ENCODE peak calls at places on chromosome 11, in eight cellular contexts. One of them, this sample, is unnamed. For H3K27me3, the result is how much of the 10 kb centered on the place peaks cover.

GRCh38 chr11:102085864-102086551 is 24.2 kb upstream of the YAP1 start:
- DNase-seq in aorta: no peak
- DNase-seq in right cardiac atrium: no peak
- DNase-seq in HL-60: no peak
- DNase-seq in sigmoid colon: no peak
- DNase-seq in naive thymus-derived CD4-positive, alpha-beta T cell: no peak
- DNase-seq in tibial nerve: no peak
- DNase-seq in IMR-90: peak
- DNase-seq in this sample: no peak

GRCh38 chr11:47241740-47242400 is 6.7 kb downstream of the ACP2 start:
- DNase-seq in aorta: no peak
- DNase-seq in right cardiac atrium: peak
- DNase-seq in HL-60: no peak
- DNase-seq in sigmoid colon: no peak
- DNase-seq in naive thymus-derived CD4-positive, alpha-beta T cell: no peak
- DNase-seq in tibial nerve: no peak
- DNase-seq in IMR-90: peak
- DNase-seq in this sample: no peak

GRCh38 chr11:82403640-82404305 is 329.9 kb downstream of the FAM181B start:
- DNase-seq in aorta: no peak
- DNase-seq in right cardiac atrium: peak
- DNase-seq in HL-60: no peak
- DNase-seq in sigmoid colon: no peak
- DNase-seq in naive thymus-derived CD4-positive, alpha-beta T cell: no peak
- DNase-seq in tibial nerve: no peak
- DNase-seq in IMR-90: no peak
- DNase-seq in this sample: no peak

GRCh38 chr11:100671471-100671870 is 15.6 kb upstream of the ARHGAP42 start:
- DNase-seq in aorta: no peak
- DNase-seq in right cardiac atrium: no peak
- DNase-seq in HL-60: no peak
- DNase-seq in sigmoid colon: no peak
- DNase-seq in naive thymus-derived CD4-positive, alpha-beta T cell: no peak
- DNase-seq in tibial nerve: no peak
- DNase-seq in IMR-90: peak
- DNase-seq in this sample: no peak

GRCh38 chr11:104076455-104076854 is 40.0 kb downstream of the DDI1 start:
- DNase-seq in aorta: no peak
- DNase-seq in right cardiac atrium: no peak
- DNase-seq in HL-60: no peak
- DNase-seq in sigmoid colon: no peak
- DNase-seq in naive thymus-derived CD4-positive, alpha-beta T cell: no peak
- DNase-seq in tibial nerve: no peak
- DNase-seq in IMR-90: no peak
- DNase-seq in this sample: no peak

GRCh38 chr11:108432783-108433182 is 34.5 kb downstream of the C11orf65 start:
- DNase-seq in aorta: no peak
- DNase-seq in right cardiac atrium: no peak
- DNase-seq in HL-60: no peak
- DNase-seq in sigmoid colon: no peak
- DNase-seq in naive thymus-derived CD4-positive, alpha-beta T cell: no peak
- DNase-seq in tibial nerve: no peak
- DNase-seq in IMR-90: peak
- DNase-seq in this sample: no peak

GRCh38 chr11:68974421-68975194 is 6.2 kb downstream of the MRGPRD start:
- DNase-seq in aorta: no peak
- DNase-seq in right cardiac atrium: no peak
- DNase-seq in HL-60: no peak
- DNase-seq in sigmoid colon: peak
- DNase-seq in naive thymus-derived CD4-positive, alpha-beta T cell: no peak
- DNase-seq in tibial nerve: no peak
- DNase-seq in IMR-90: peak
- DNase-seq in this sample: no peak

GRCh38 chr11:11731311-11732083 is 109.7 kb upstream of the GALNT18 start:
- DNase-seq in aorta: no peak
- DNase-seq in right cardiac atrium: no peak
- DNase-seq in HL-60: no peak
- DNase-seq in sigmoid colon: no peak
- DNase-seq in naive thymus-derived CD4-positive, alpha-beta T cell: no peak
- DNase-seq in tibial nerve: no peak
- DNase-seq in IMR-90: peak
- DNase-seq in this sample: peak

GRCh38 chr11:118892964-118893363 is 9.3 kb downstream of the CXCR5 start:
- DNase-seq in aorta: no peak
- DNase-seq in right cardiac atrium: peak
- DNase-seq in HL-60: no peak
- DNase-seq in sigmoid colon: no peak
- DNase-seq in naive thymus-derived CD4-positive, alpha-beta T cell: no peak
- DNase-seq in tibial nerve: no peak
- DNase-seq in IMR-90: no peak
- DNase-seq in this sample: no peak

GRCh38 chr11:3710485-3711259 is 39.5 kb upstream of the CHRNA10 start:
- DNase-seq in aorta: no peak
- DNase-seq in right cardiac atrium: no peak
- DNase-seq in HL-60: no peak
- DNase-seq in sigmoid colon: no peak
- DNase-seq in naive thymus-derived CD4-positive, alpha-beta T cell: no peak
- DNase-seq in tibial nerve: no peak
- DNase-seq in IMR-90: peak
- DNase-seq in this sample: no peak

GRCh38 chr11:118046051-118046963 is 30.6 kb upstream of the TMPRSS4 start:
- DNase-seq in aorta: no peak
- DNase-seq in right cardiac atrium: no peak
- DNase-seq in HL-60: no peak
- DNase-seq in sigmoid colon: no peak
- DNase-seq in naive thymus-derived CD4-positive, alpha-beta T cell: peak
- DNase-seq in tibial nerve: no peak
- DNase-seq in IMR-90: no peak
- DNase-seq in this sample: no peak

GRCh38 chr11:74870485-74870884 is 78.4 kb downstream of the XRRA1 start:
- DNase-seq in aorta: no peak
- DNase-seq in right cardiac atrium: no peak
- DNase-seq in HL-60: peak
- DNase-seq in sigmoid colon: no peak
- DNase-seq in naive thymus-derived CD4-positive, alpha-beta T cell: no peak
- DNase-seq in tibial nerve: no peak
- DNase-seq in IMR-90: peak
- DNase-seq in this sample: no peak

GRCh38 chr11:104547996-104548661 is 350.1 kb downstream of the CASP12 start:
- DNase-seq in aorta: no peak
- DNase-seq in right cardiac atrium: no peak
- DNase-seq in HL-60: no peak
- DNase-seq in sigmoid colon: no peak
- DNase-seq in naive thymus-derived CD4-positive, alpha-beta T cell: no peak
- DNase-seq in tibial nerve: no peak
- DNase-seq in IMR-90: peak
- DNase-seq in this sample: no peak

GRCh38 chr11:130175898-130176297 is 16.3 kb downstream of the ST14 start:
- DNase-seq in aorta: no peak
- DNase-seq in right cardiac atrium: no peak
- DNase-seq in HL-60: no peak
- DNase-seq in sigmoid colon: no peak
- DNase-seq in naive thymus-derived CD4-positive, alpha-beta T cell: no peak
- DNase-seq in tibial nerve: no peak
- DNase-seq in IMR-90: no peak
- DNase-seq in this sample: no peak

GRCh38 chr11:66881927-66882452 is 25.1 kb downstream of the LRFN4 start:
- DNase-seq in aorta: no peak
- DNase-seq in right cardiac atrium: peak
- DNase-seq in HL-60: no peak
- DNase-seq in sigmoid colon: no peak
- DNase-seq in naive thymus-derived CD4-positive, alpha-beta T cell: no peak
- DNase-seq in tibial nerve: no peak
- DNase-seq in IMR-90: no peak
- DNase-seq in this sample: no peak

GRCh38 chr11:86954288-86955110 is 696 bp downstream of the FZD4 start:
- DNase-seq in aorta: peak
- DNase-seq in right cardiac atrium: peak
- DNase-seq in HL-60: no peak
- DNase-seq in sigmoid colon: peak
- DNase-seq in naive thymus-derived CD4-positive, alpha-beta T cell: no peak
- DNase-seq in tibial nerve: no peak
- DNase-seq in IMR-90: no peak
- DNase-seq in this sample: no peak
- H3K27ac ChIP-seq in aorta: peak
- H3K27ac ChIP-seq in right cardiac atrium: peak
- H3K27ac ChIP-seq in HL-60: no peak
- H3K27ac ChIP-seq in sigmoid colon: peak
- H3K27ac ChIP-seq in naive thymus-derived CD4-positive, alpha-beta T cell: no peak
- H3K27ac ChIP-seq in tibial nerve: peak
- H3K27ac ChIP-seq in IMR-90: peak
- H3K27ac ChIP-seq in this sample: peak

GRCh38 chr11:1117970-1118369 is 39.8 kb upstream of the MUC5AC start:
- DNase-seq in aorta: peak
- DNase-seq in right cardiac atrium: no peak
- DNase-seq in HL-60: no peak
- DNase-seq in sigmoid colon: peak
- DNase-seq in naive thymus-derived CD4-positive, alpha-beta T cell: no peak
- DNase-seq in tibial nerve: no peak
- DNase-seq in IMR-90: no peak
- DNase-seq in this sample: no peak

GRCh38 chr11:1120532-1121342 is 37.0 kb upstream of the MUC5AC start:
- DNase-seq in aorta: peak
- DNase-seq in right cardiac atrium: peak
- DNase-seq in HL-60: no peak
- DNase-seq in sigmoid colon: peak
- DNase-seq in naive thymus-derived CD4-positive, alpha-beta T cell: no peak
- DNase-seq in tibial nerve: no peak
- DNase-seq in IMR-90: no peak
- DNase-seq in this sample: peak

GRCh38 chr11:1119282-1120146 is 38.2 kb upstream of the MUC5AC start:
- DNase-seq in aorta: no peak
- DNase-seq in right cardiac atrium: peak
- DNase-seq in HL-60: no peak
- DNase-seq in sigmoid colon: peak
- DNase-seq in naive thymus-derived CD4-positive, alpha-beta T cell: no peak
- DNase-seq in tibial nerve: no peak
- DNase-seq in IMR-90: no peak
- DNase-seq in this sample: no peak

GRCh38 chr11:1116666-1117390 is 40.9 kb upstream of the MUC5AC start:
- DNase-seq in aorta: no peak
- DNase-seq in right cardiac atrium: no peak
- DNase-seq in HL-60: no peak
- DNase-seq in sigmoid colon: peak
- DNase-seq in naive thymus-derived CD4-positive, alpha-beta T cell: no peak
- DNase-seq in tibial nerve: no peak
- DNase-seq in IMR-90: no peak
- DNase-seq in this sample: no peak

GRCh38 chr11:1118755-1119275 is 38.9 kb upstream of the MUC5AC start:
- DNase-seq in aorta: no peak
- DNase-seq in right cardiac atrium: peak
- DNase-seq in HL-60: no peak
- DNase-seq in sigmoid colon: peak
- DNase-seq in naive thymus-derived CD4-positive, alpha-beta T cell: no peak
- DNase-seq in tibial nerve: no peak
- DNase-seq in IMR-90: no peak
- DNase-seq in this sample: no peak
- H3K27me3 ChIP-seq in aorta: under half
- H3K27me3 ChIP-seq in right cardiac atrium: under half
- H3K27me3 ChIP-seq in HL-60: under half
- H3K27me3 ChIP-seq in sigmoid colon: under half
- H3K27me3 ChIP-seq in naive thymus-derived CD4-positive, alpha-beta T cell: under half
- H3K27me3 ChIP-seq in tibial nerve: under half
- H3K27me3 ChIP-seq in IMR-90: under half
- H3K27me3 ChIP-seq in this sample: under half

GRCh38 chr11:2208691-2209369 is 37.2 kb upstream of the TH start:
- DNase-seq in aorta: no peak
- DNase-seq in right cardiac atrium: peak
- DNase-seq in HL-60: no peak
- DNase-seq in sigmoid colon: peak
- DNase-seq in naive thymus-derived CD4-positive, alpha-beta T cell: no peak
- DNase-seq in tibial nerve: peak
- DNase-seq in IMR-90: no peak
- DNase-seq in this sample: peak

GRCh38 chr11:2211113-2211971 is 39.7 kb upstream of the TH start:
- DNase-seq in aorta: no peak
- DNase-seq in right cardiac atrium: peak
- DNase-seq in HL-60: no peak
- DNase-seq in sigmoid colon: peak
- DNase-seq in naive thymus-derived CD4-positive, alpha-beta T cell: no peak
- DNase-seq in tibial nerve: no peak
- DNase-seq in IMR-90: no peak
- DNase-seq in this sample: no peak

GRCh38 chr11:2209370-2209801 is 37.8 kb upstream of the TH start:
- DNase-seq in aorta: no peak
- DNase-seq in right cardiac atrium: no peak
- DNase-seq in HL-60: no peak
- DNase-seq in sigmoid colon: peak
- DNase-seq in naive thymus-derived CD4-positive, alpha-beta T cell: no peak
- DNase-seq in tibial nerve: no peak
- DNase-seq in IMR-90: no peak
- DNase-seq in this sample: no peak

GRCh38 chr11:2209900-2210321 is 38.3 kb upstream of the TH start:
- DNase-seq in aorta: peak
- DNase-seq in right cardiac atrium: peak
- DNase-seq in HL-60: no peak
- DNase-seq in sigmoid colon: peak
- DNase-seq in naive thymus-derived CD4-positive, alpha-beta T cell: no peak
- DNase-seq in tibial nerve: no peak
- DNase-seq in IMR-90: no peak
- DNase-seq in this sample: no peak

DNA sequence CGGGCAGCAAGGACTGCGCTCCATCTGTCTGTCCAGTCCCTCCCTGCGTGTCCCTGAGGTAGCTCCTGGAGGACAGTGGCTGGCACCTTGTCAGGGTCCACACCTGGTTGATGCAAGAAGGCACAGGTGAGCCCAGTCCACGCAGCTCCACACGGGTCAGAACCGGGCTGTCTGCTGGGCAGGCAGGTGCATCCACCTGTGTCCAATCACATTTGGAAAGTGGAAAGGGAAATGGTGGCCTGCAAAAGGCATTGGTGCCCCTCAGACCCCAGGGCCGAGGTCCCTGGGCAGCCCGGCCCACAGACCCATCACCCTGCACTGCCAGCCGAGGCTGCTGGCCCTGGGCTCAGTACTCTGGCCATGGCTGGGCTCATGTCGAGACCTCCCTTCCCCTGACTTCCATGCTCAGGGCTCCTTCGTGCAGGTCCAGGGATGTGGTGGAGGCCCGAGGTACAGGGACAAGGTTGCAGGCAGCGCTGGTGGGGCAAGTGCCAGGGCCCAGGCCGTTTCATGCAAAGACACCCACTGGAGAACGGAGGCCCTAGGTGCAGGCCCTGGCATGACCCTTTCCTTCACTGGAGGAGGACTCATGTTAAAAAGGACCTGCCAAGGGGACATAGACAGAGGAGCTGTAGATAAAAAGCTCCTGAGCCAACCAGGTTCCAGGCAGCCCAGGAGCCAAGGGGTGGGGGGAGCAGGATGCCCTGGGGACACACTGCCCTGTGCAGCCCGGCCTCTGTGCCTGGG is 38.9 kb upstream of the TH start:
- DNase-seq in aorta: no peak
- DNase-seq in right cardiac atrium: peak
- DNase-seq in HL-60: no peak
- DNase-seq in sigmoid colon: peak
- DNase-seq in naive thymus-derived CD4-positive, alpha-beta T cell: no peak
- DNase-seq in tibial nerve: peak
- DNase-seq in IMR-90: no peak
- DNase-seq in this sample: no peak
- H3K27ac ChIP-seq in aorta: no peak
- H3K27ac ChIP-seq in right cardiac atrium: no peak
- H3K27ac ChIP-seq in HL-60: no peak
- H3K27ac ChIP-seq in sigmoid colon: no peak
- H3K27ac ChIP-seq in naive thymus-derived CD4-positive, alpha-beta T cell: no peak
- H3K27ac ChIP-seq in tibial nerve: no peak
- H3K27ac ChIP-seq in IMR-90: no peak
- H3K27ac ChIP-seq in this sample: no peak

GRCh38 chr11:72293910-72294533 is 50.0 kb upstream of the PHOX2A start:
- DNase-seq in aorta: no peak
- DNase-seq in right cardiac atrium: no peak
- DNase-seq in HL-60: no peak
- DNase-seq in sigmoid colon: no peak
- DNase-seq in naive thymus-derived CD4-positive, alpha-beta T cell: no peak
- DNase-seq in tibial nerve: no peak
- DNase-seq in IMR-90: no peak
- DNase-seq in this sample: no peak
- H3K27me3 ChIP-seq in aorta: under half
- H3K27me3 ChIP-seq in right cardiac atrium: under half
- H3K27me3 ChIP-seq in HL-60: under half
- H3K27me3 ChIP-seq in sigmoid colon: under half
- H3K27me3 ChIP-seq in naive thymus-derived CD4-positive, alpha-beta T cell: under half
- H3K27me3 ChIP-seq in tibial nerve: under half
- H3K27me3 ChIP-seq in IMR-90: under half
- H3K27me3 ChIP-seq in this sample: under half